ENCODE peak calls at places on chromosomes 2 and 18, in ten cellular contexts. Q, V, W, S, U, C, K, O, N and Z are unnamed samples.

GRCh38 chr2:187403568-187404260 is 44.3 kb downstream of the CALCRL start:
- DNase-seq in C (no peak), S (no peak), K (no peak), W (no peak), U (no peak), Q (no peak), V (no peak), N (no peak), O (no peak), Z (no peak)

GRCh38 chr2:240435457-240435954 is at the start of gene GPC1:
- DNase-seq in S (peak), U (peak), Q (no peak), N (peak), W (peak), K (peak), O (peak), V (no peak), C (peak), Z (peak)

GRCh38 chr2:225402200-225402776 is 2.8 kb downstream of the NYAP2 start:
- DNase-seq in Q (no peak), O (no peak), S (no peak), K (no peak), U (no peak), N (no peak), C (no peak), V (no peak), W (no peak), Z (no peak)

GRCh38 chr18:48803518-48803917 is 147.2 kb downstream of the SMAD7 start:
- DNase-seq in W (no peak), C (no peak), O (no peak), V (no peak), N (peak), Q (no peak), K (no peak), U (no peak), S (peak), Z (no peak)

GRCh38 chr2:37625781-37626548 is 45.5 kb downstream of the CDC42EP3 start:
- DNase-seq in K (peak), S (no peak), Q (peak), O (no peak), U (no peak), V (peak), C (no peak), W (peak), N (peak), Z (peak)

GRCh38 chr2:31049264-31049663 is 89.0 kb downstream of the GALNT14 start:
- DNase-seq in S (no peak), K (no peak), N (peak), U (no peak), V (no peak), Q (no peak), C (no peak), W (no peak), O (no peak), Z (no peak)

GRCh38 chr2:191927319-191927867 is 80.5 kb upstream of the CAVIN2 start:
- DNase-seq in V (no peak), U (peak), S (no peak), N (peak), W (peak), O (peak), C (peak), Q (no peak), K (no peak), Z (no peak)

GRCh38 chr2:240639566-240639965 is 14.3 kb downstream of the GPR35 start:
- DNase-seq in K (no peak), Q (no peak), S (peak), U (no peak), V (no peak), C (no peak), N (peak), O (no peak), W (no peak), Z (no peak)

GRCh38 chr2:74739129-74739528 is 85.1 kb downstream of the SEMA4F start:
- DNase-seq in U (no peak), Q (no peak), V (no peak), O (no peak), W (no peak), S (no peak), C (peak), K (no peak), N (no peak), Z (no peak)

GRCh38 chr2:232522014-232522854 is 2.0 kb downstream of the PRSS56 start:
- DNase-seq in V (peak), U (peak), O (peak), C (peak), Q (peak), W (no peak), K (peak), S (peak), N (peak), Z (peak)

GRCh38 chr18:48622911-48623431 is 84.1 kb downstream of the CTIF start:
- DNase-seq in Q (no peak), W (peak), K (no peak), C (no peak), S (no peak), V (no peak), N (no peak), U (no peak), O (no peak), Z (no peak)

GRCh38 chr2:214410128-214410775 is 602 bp upstream of the VWC2L start:
- DNase-seq in V (no peak), S (no peak), Q (no peak), O (no peak), W (no peak), K (no peak), U (no peak), C (peak), N (no peak), Z (no peak)

GRCh38 chr2:55419236-55419513 is 481 bp downstream of the CCDC88A start:
- DNase-seq in Q (no peak), W (peak), U (no peak), O (no peak), N (no peak), K (no peak), C (peak), V (no peak), S (peak), Z (no peak)

GRCh38 chr18:55252053-55252675 is 292.9 kb upstream of the CCDC68 start:
- DNase-seq in U (peak), C (no peak), O (no peak), K (no peak), S (no peak), V (no peak), Q (no peak), W (no peak), N (no peak), Z (no peak)

GRCh38 chr2:121570665-121571055 is 40.0 kb downstream of the RNU4ATAC start:
- DNase-seq in W (no peak), C (no peak), V (no peak), K (no peak), Q (no peak), U (no peak), S (no peak), O (no peak), N (no peak), Z (no peak)

GRCh38 chr2:42903821-42904575 is 111.6 kb upstream of the HAAO start:
- DNase-seq in V (no peak), U (no peak), O (no peak), N (no peak), S (no peak), K (no peak), C (no peak), Q (no peak), W (no peak), Z (no peak)

GRCh38 chr18:41372266-41372665 is 582.8 kb upstream of the PIK3C3 start:
- DNase-seq in O (no peak), W (peak), K (no peak), C (no peak), S (no peak), U (no peak), N (no peak), Q (no peak), V (no peak), Z (no peak)

GRCh38 chr2:29583104-29583503 is 338.3 kb downstream of the ALK start:
- DNase-seq in V (no peak), Q (no peak), U (no peak), W (no peak), K (no peak), S (no peak), N (no peak), O (no peak), C (peak), Z (no peak)

GRCh38 chr2:152445791-152446201 is 110.8 kb downstream of the FMNL2 start:
- DNase-seq in W (peak), O (no peak), N (no peak), V (no peak), U (no peak), S (no peak), C (peak), K (no peak), Q (peak), Z (no peak)

GRCh38 chr2:237623428-237624403 is 3.7 kb upstream of the LRRFIP1 start:
- DNase-seq in S (no peak), Q (no peak), N (no peak), V (no peak), W (no peak), U (no peak), C (no peak), O (no peak), K (no peak), Z (no peak)

GRCh38 chr2:23354554-23354953 is 30.4 kb upstream of the KLHL29 start:
- DNase-seq in N (no peak), K (no peak), O (no peak), W (no peak), S (no peak), Q (no peak), C (no peak), U (no peak), V (no peak), Z (no peak)

GRCh38 chr2:198615972-198616371 is 811.6 kb downstream of the PLCL1 start:
- DNase-seq in U (peak), O (peak), S (no peak), Q (no peak), N (peak), C (no peak), K (no peak), V (no peak), W (peak), Z (no peak)

GRCh38 chr2:239463541-239464165 is 62.8 kb upstream of the HDAC4 start:
- DNase-seq in K (no peak), S (peak), O (no peak), C (no peak), W (no peak), U (no peak), Q (peak), V (no peak), N (peak), Z (no peak)

GRCh38 chr2:236940497-236940896 is 145.2 kb upstream of the COPS8 start:
- DNase-seq in V (no peak), W (no peak), N (no peak), S (no peak), Q (no peak), U (no peak), K (no peak), C (no peak), O (no peak), Z (no peak)

GRCh38 chr18:55875330-55875933 is 287.4 kb upstream of the TCF4 start:
- DNase-seq in C (no peak), U (no peak), V (no peak), W (no peak), N (no peak), S (no peak), O (no peak), K (no peak), Q (peak), Z (no peak)

GRCh38 chr2:128016620-128017019 is 11.2 kb downstream of the SAP130 start:
- DNase-seq in O (no peak), K (no peak), U (no peak), S (no peak), V (no peak), W (no peak), Q (peak), C (no peak), N (no peak), Z (no peak)

GRCh38 chr2:36441816-36442215 is 86.2 kb downstream of the CRIM1 start:
- DNase-seq in V (no peak), C (peak), U (no peak), S (no peak), Q (no peak), N (no peak), K (no peak), W (no peak), O (no peak), Z (no peak)

GRCh38 chr2:10879624-10880585 is 31.8 kb upstream of the KCNF1 start:
- DNase-seq in S (no peak), N (peak), U (no peak), Q (no peak), K (no peak), W (no peak), O (no peak), V (no peak), C (no peak), Z (no peak)

GRCh38 chr2:134235771-134236170 is 18.1 kb upstream of the MGAT5 start:
- DNase-seq in O (no peak), U (no peak), N (no peak), Q (no peak), V (no peak), W (no peak), K (no peak), S (no peak), C (no peak), Z (no peak)

GRCh38 chr2:235616846-235617245 is 123.0 kb downstream of the AGAP1 start:
- DNase-seq in W (no peak), N (no peak), C (no peak), K (no peak), Q (no peak), U (no peak), V (no peak), O (no peak), S (no peak), Z (no peak)

GRCh38 chr2:16022548-16023240 is 82.3 kb downstream of the MYCN start:
- DNase-seq in C (no peak), K (no peak), N (no peak), Q (no peak), V (no peak), S (no peak), O (no peak), U (no peak), W (no peak), Z (no peak)

GRCh38 chr2:138780451-138780880 is 276 bp upstream of the NXPH2 start:
- DNase-seq in O (no peak), N (no peak), V (no peak), U (no peak), C (no peak), S (no peak), Q (no peak), W (peak), K (no peak), Z (no peak)

GRCh38 chr2:173307287-173307686 is 47.4 kb upstream of the CDCA7 start:
- DNase-seq in K (no peak), V (no peak), C (no peak), Q (no peak), O (no peak), S (no peak), U (no peak), N (no peak), W (no peak), Z (no peak)